ENCODE peak calls at places on chromosomes 3 and 15, in ten cellular contexts. One of them, this sample, is unnamed.
A peak's percentile ranks its signal among the peaks of the same experiment; 100 is the strongest.

GRCh38 chr15:40769310-40770146 is at the start of gene C15orf62:
- DNase-seq in A549: no peak
- DNase-seq in PC-9: peak; percentile 94
- DNase-seq in GM10248: peak; percentile 71
- DNase-seq in endothelial cell: no peak
- DNase-seq in RWPE1: peak; percentile 91
- DNase-seq in spleen: peak; percentile 88
- DNase-seq in mesothelial cell of epicardium: peak; percentile 51
- DNase-seq in heart left ventricle: no peak
- DNase-seq in IMR-90: peak; percentile 31
- DNase-seq in this sample: peak; percentile 95

GRCh38 chr3:176737480-176738147 is 459.7 kb downstream of the TBL1XR1 start:
- DNase-seq in PC-9: no peak
- DNase-seq in spleen: no peak
- DNase-seq in mesothelial cell of epicardium: no peak
- DNase-seq in heart left ventricle: no peak
- DNase-seq in IMR-90: no peak
- DNase-seq in A549: no peak
- DNase-seq in RWPE1: no peak
- DNase-seq in endothelial cell: no peak
- DNase-seq in GM10248: no peak
- DNase-seq in this sample: no peak

GRCh38 chr3:37214076-37214475 is 39.7 kb upstream of the LRRFIP2 start:
- DNase-seq in endothelial cell: no peak
- DNase-seq in A549: no peak
- DNase-seq in IMR-90: no peak
- DNase-seq in spleen: no peak
- DNase-seq in GM10248: no peak
- DNase-seq in RWPE1: no peak
- DNase-seq in heart left ventricle: no peak
- DNase-seq in mesothelial cell of epicardium: no peak
- DNase-seq in PC-9: no peak
- DNase-seq in this sample: no peak

GRCh38 chr3:24709921-24710320 is 215.3 kb upstream of the THRB start:
- DNase-seq in A549: no peak
- DNase-seq in PC-9: no peak
- DNase-seq in spleen: no peak
- DNase-seq in mesothelial cell of epicardium: no peak
- DNase-seq in endothelial cell: no peak
- DNase-seq in heart left ventricle: peak; percentile 13
- DNase-seq in GM10248: no peak
- DNase-seq in RWPE1: no peak
- DNase-seq in IMR-90: no peak
- DNase-seq in this sample: no peak

GRCh38 chr15:85582076-85582718 is 201.8 kb downstream of the AKAP13 start:
- DNase-seq in endothelial cell: no peak
- DNase-seq in A549: no peak
- DNase-seq in IMR-90: peak; percentile 24
- DNase-seq in RWPE1: no peak
- DNase-seq in spleen: no peak
- DNase-seq in heart left ventricle: no peak
- DNase-seq in mesothelial cell of epicardium: no peak
- DNase-seq in PC-9: no peak
- DNase-seq in GM10248: peak; percentile 30
- DNase-seq in this sample: no peak

GRCh38 chr3:159126261-159127020 is 324.6 kb downstream of the MFSD1 start:
- DNase-seq in endothelial cell: no peak
- DNase-seq in spleen: no peak
- DNase-seq in GM10248: no peak
- DNase-seq in mesothelial cell of epicardium: no peak
- DNase-seq in IMR-90: no peak
- DNase-seq in heart left ventricle: no peak
- DNase-seq in RWPE1: no peak
- DNase-seq in PC-9: no peak
- DNase-seq in A549: no peak
- DNase-seq in this sample: no peak

GRCh38 chr15:34783471-34783870 is 11.9 kb downstream of the ACTC1 start:
- DNase-seq in RWPE1: no peak
- DNase-seq in endothelial cell: no peak
- DNase-seq in spleen: no peak
- DNase-seq in A549: no peak
- DNase-seq in mesothelial cell of epicardium: no peak
- DNase-seq in PC-9: no peak
- DNase-seq in GM10248: no peak
- DNase-seq in heart left ventricle: no peak
- DNase-seq in IMR-90: no peak
- DNase-seq in this sample: no peak

GRCh38 chr3:30893678-30894325 is 659 bp downstream of the GADL1 start:
- DNase-seq in RWPE1: no peak
- DNase-seq in GM10248: no peak
- DNase-seq in endothelial cell: no peak
- DNase-seq in heart left ventricle: no peak
- DNase-seq in IMR-90: no peak
- DNase-seq in A549: no peak
- DNase-seq in mesothelial cell of epicardium: no peak
- DNase-seq in PC-9: no peak
- DNase-seq in spleen: no peak
- DNase-seq in this sample: no peak

GRCh38 chr3:195761503-195762248 is 40.9 kb downstream of the MUC20 start:
- DNase-seq in endothelial cell: no peak
- DNase-seq in GM10248: no peak
- DNase-seq in PC-9: no peak
- DNase-seq in heart left ventricle: no peak
- DNase-seq in RWPE1: no peak
- DNase-seq in IMR-90: no peak
- DNase-seq in spleen: peak; percentile 54
- DNase-seq in mesothelial cell of epicardium: no peak
- DNase-seq in A549: no peak
- DNase-seq in this sample: no peak

GRCh38 chr3:156151824-156152428 is 31.5 kb downstream of the KCNAB1 start:
- DNase-seq in mesothelial cell of epicardium: peak; percentile 73
- DNase-seq in PC-9: peak; percentile 62
- DNase-seq in spleen: peak; percentile 82
- DNase-seq in RWPE1: peak; percentile 49
- DNase-seq in heart left ventricle: peak; percentile 52
- DNase-seq in endothelial cell: peak; percentile 76
- DNase-seq in IMR-90: peak; percentile 69
- DNase-seq in GM10248: peak; percentile 43
- DNase-seq in A549: peak; percentile 74
- DNase-seq in this sample: peak; percentile 69

GRCh38 chr3:174342941-174343431 is 516.1 kb upstream of the NAALADL2 start:
- DNase-seq in RWPE1: no peak
- DNase-seq in A549: no peak
- DNase-seq in GM10248: no peak
- DNase-seq in IMR-90: peak; percentile 78
- DNase-seq in spleen: no peak
- DNase-seq in heart left ventricle: no peak
- DNase-seq in endothelial cell: no peak
- DNase-seq in mesothelial cell of epicardium: no peak
- DNase-seq in PC-9: no peak
- DNase-seq in this sample: no peak

GRCh38 chr15:85472349-85472748 is 91.9 kb downstream of the AKAP13 start:
- DNase-seq in PC-9: no peak
- DNase-seq in GM10248: no peak
- DNase-seq in RWPE1: no peak
- DNase-seq in IMR-90: no peak
- DNase-seq in heart left ventricle: no peak
- DNase-seq in endothelial cell: no peak
- DNase-seq in A549: no peak
- DNase-seq in mesothelial cell of epicardium: no peak
- DNase-seq in spleen: no peak
- DNase-seq in this sample: no peak

GRCh38 chr15:67803299-67803698 is 22.0 kb upstream of the SKOR1 start:
- DNase-seq in endothelial cell: no peak
- DNase-seq in RWPE1: no peak
- DNase-seq in mesothelial cell of epicardium: no peak
- DNase-seq in PC-9: no peak
- DNase-seq in GM10248: no peak
- DNase-seq in spleen: peak; percentile 37
- DNase-seq in A549: no peak
- DNase-seq in heart left ventricle: no peak
- DNase-seq in IMR-90: no peak
- DNase-seq in this sample: no peak

GRCh38 chr3:53073553-53074365 is 27.9 kb upstream of the SFMBT1 start:
- DNase-seq in mesothelial cell of epicardium: no peak
- DNase-seq in GM10248: no peak
- DNase-seq in endothelial cell: no peak
- DNase-seq in heart left ventricle: no peak
- DNase-seq in PC-9: no peak
- DNase-seq in A549: no peak
- DNase-seq in spleen: peak; percentile 65
- DNase-seq in RWPE1: no peak
- DNase-seq in IMR-90: no peak
- DNase-seq in this sample: peak; percentile 77

GRCh38 chr3:53072653-53073552 is 27.0 kb upstream of the SFMBT1 start:
- DNase-seq in mesothelial cell of epicardium: peak; percentile 83
- DNase-seq in IMR-90: peak; percentile 63
- DNase-seq in spleen: peak; percentile 96
- DNase-seq in PC-9: peak; percentile 80
- DNase-seq in RWPE1: peak; percentile 60
- DNase-seq in heart left ventricle: peak; percentile 83
- DNase-seq in endothelial cell: peak; percentile 90
- DNase-seq in A549: peak; percentile 69
- DNase-seq in GM10248: peak; percentile 91
- DNase-seq in this sample: peak; percentile 91

GRCh38 chr3:53074761-53075742 is 29.2 kb upstream of the SFMBT1 start:
- DNase-seq in IMR-90: no peak
- DNase-seq in GM10248: no peak
- DNase-seq in spleen: peak; percentile 50
- DNase-seq in heart left ventricle: no peak
- DNase-seq in endothelial cell: no peak
- DNase-seq in A549: no peak
- DNase-seq in RWPE1: no peak
- DNase-seq in mesothelial cell of epicardium: no peak
- DNase-seq in PC-9: no peak
- DNase-seq in this sample: no peak

GRCh38 chr3:53075743-53076140 is 29.9 kb upstream of the SFMBT1 start:
- DNase-seq in GM10248: no peak
- DNase-seq in RWPE1: no peak
- DNase-seq in endothelial cell: no peak
- DNase-seq in A549: no peak
- DNase-seq in mesothelial cell of epicardium: no peak
- DNase-seq in spleen: peak; percentile 34
- DNase-seq in heart left ventricle: no peak
- DNase-seq in IMR-90: no peak
- DNase-seq in PC-9: no peak
- DNase-seq in this sample: peak; percentile 47

DNA sequence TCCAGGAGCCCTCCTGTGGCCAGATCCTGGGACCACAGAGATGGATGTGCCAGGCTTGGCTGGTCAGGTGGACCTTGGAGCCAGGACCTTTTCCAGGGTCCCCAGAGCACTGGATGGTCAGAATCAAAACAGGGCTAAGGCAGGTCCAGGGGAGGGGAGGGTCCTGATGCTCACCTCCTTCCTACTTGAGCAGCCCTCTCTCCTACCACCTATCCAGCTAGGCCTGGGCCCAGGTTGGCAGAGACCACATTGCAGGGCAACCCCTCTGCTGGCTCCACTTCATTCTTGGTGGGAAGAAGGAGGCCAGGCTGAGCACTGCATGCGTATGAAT is 28.5 kb upstream of the SFMBT1 start:
- DNase-seq in PC-9: no peak
- DNase-seq in spleen: peak; percentile 54
- DNase-seq in heart left ventricle: no peak
- DNase-seq in GM10248: no peak
- DNase-seq in mesothelial cell of epicardium: no peak
- DNase-seq in A549: no peak
- DNase-seq in IMR-90: no peak
- DNase-seq in endothelial cell: no peak
- DNase-seq in RWPE1: no peak
- DNase-seq in this sample: no peak
- TF ChIP-seq CTCF in PC-9: no peak
- TF ChIP-seq CTCF in spleen: no peak
- TF ChIP-seq CTCF in heart left ventricle: no peak
- TF ChIP-seq CTCF in GM10248: no peak
- TF ChIP-seq CTCF in mesothelial cell of epicardium: no peak
- TF ChIP-seq CTCF in A549: no peak
- TF ChIP-seq CTCF in IMR-90: no peak
- TF ChIP-seq CTCF in endothelial cell: no peak
- TF ChIP-seq CTCF in RWPE1: no peak
- TF ChIP-seq CTCF in this sample: no peak

GRCh38 chr3:160653514-160653913 is 23.4 kb upstream of the ARL14 start:
- DNase-seq in endothelial cell: no peak
- DNase-seq in PC-9: no peak
- DNase-seq in GM10248: no peak
- DNase-seq in mesothelial cell of epicardium: no peak
- DNase-seq in spleen: no peak
- DNase-seq in A549: no peak
- DNase-seq in heart left ventricle: no peak
- DNase-seq in RWPE1: no peak
- DNase-seq in IMR-90: no peak
- DNase-seq in this sample: no peak
- TF ChIP-seq CTCF in endothelial cell: no peak
- TF ChIP-seq CTCF in PC-9: peak; percentile 42
- TF ChIP-seq CTCF in GM10248: peak; percentile 19
- TF ChIP-seq CTCF in mesothelial cell of epicardium: no peak
- TF ChIP-seq CTCF in spleen: no peak
- TF ChIP-seq CTCF in A549: peak; percentile 29
- TF ChIP-seq CTCF in heart left ventricle: no peak
- TF ChIP-seq CTCF in RWPE1: no peak
- TF ChIP-seq CTCF in IMR-90: no peak
- TF ChIP-seq CTCF in this sample: no peak

DNA sequence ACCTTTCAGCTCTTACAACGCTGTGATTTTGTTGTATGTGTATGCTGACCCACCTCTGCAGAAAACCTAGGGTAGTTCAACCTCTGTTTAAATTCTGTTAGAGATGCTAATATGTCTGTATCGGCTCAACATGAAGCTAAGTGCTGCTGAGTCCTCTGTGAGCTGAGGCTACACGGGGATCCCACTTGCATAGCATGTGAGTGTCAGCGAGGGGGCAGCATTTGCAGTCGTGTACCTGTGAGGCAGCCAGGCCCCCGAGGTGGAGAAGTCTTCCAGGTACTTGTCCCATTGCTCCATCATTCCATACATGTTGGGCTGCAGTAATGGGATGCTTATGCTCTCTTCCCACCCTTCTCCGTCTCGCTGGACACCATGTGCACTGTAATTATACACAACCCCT is 3.7 kb downstream of the MKRN2OS start:
- DNase-seq in mesothelial cell of epicardium: no peak
- DNase-seq in spleen: no peak
- DNase-seq in PC-9: no peak
- DNase-seq in endothelial cell: no peak
- DNase-seq in IMR-90: no peak
- DNase-seq in heart left ventricle: no peak
- DNase-seq in RWPE1: no peak
- DNase-seq in A549: no peak
- DNase-seq in GM10248: no peak
- DNase-seq in this sample: no peak
- TF ChIP-seq CTCF in mesothelial cell of epicardium: no peak
- TF ChIP-seq CTCF in spleen: no peak
- TF ChIP-seq CTCF in PC-9: no peak
- TF ChIP-seq CTCF in endothelial cell: no peak
- TF ChIP-seq CTCF in IMR-90: no peak
- TF ChIP-seq CTCF in heart left ventricle: peak; percentile 27
- TF ChIP-seq CTCF in RWPE1: no peak
- TF ChIP-seq CTCF in A549: no peak
- TF ChIP-seq CTCF in GM10248: no peak
- TF ChIP-seq CTCF in this sample: no peak

GRCh38 chr3:15241341-15241740 is 35.3 kb downstream of the CAPN7 start:
- DNase-seq in A549: peak; percentile 32
- DNase-seq in PC-9: peak; percentile 35
- DNase-seq in spleen: no peak
- DNase-seq in heart left ventricle: no peak
- DNase-seq in mesothelial cell of epicardium: no peak
- DNase-seq in GM10248: peak; percentile 33
- DNase-seq in IMR-90: no peak
- DNase-seq in RWPE1: peak; percentile 8
- DNase-seq in endothelial cell: peak; percentile 24
- DNase-seq in this sample: peak; percentile 56
- TF ChIP-seq CTCF in A549: peak; percentile 23
- TF ChIP-seq CTCF in PC-9: peak; percentile 63
- TF ChIP-seq CTCF in spleen: peak; percentile 51
- TF ChIP-seq CTCF in heart left ventricle: peak; percentile 29
- TF ChIP-seq CTCF in mesothelial cell of epicardium: no peak
- TF ChIP-seq CTCF in GM10248: peak; percentile 37
- TF ChIP-seq CTCF in IMR-90: peak; percentile 21
- TF ChIP-seq CTCF in RWPE1: no peak
- TF ChIP-seq CTCF in endothelial cell: no peak
- TF ChIP-seq CTCF in this sample: peak; percentile 53

This sample was measured in NB4.